ENCODE peak calls at places on chromosomes 5 and 9, in four cellular contexts. L is K562, E is GM12878, M is HepG2. O is an unnamed sample.

GRCh38 chr9:128280084-128280622 is 4.1 kb downstream of the SWI5 start:
- DNase-seq in M (no peak), E (no peak), L (no peak), O (no peak)

GRCh38 chr5:6862306-6862705 is 149.1 kb downstream of the TENT4A start:
- DNase-seq in M (no peak), L (no peak), E (no peak), O (no peak)

GRCh38 chr5:103498800-103499199 is 63.8 kb downstream of the NUDT12 start:
- DNase-seq in E (no peak), L (no peak), M (no peak), O (no peak)

GRCh38 chr9:34430843-34431437 is 27.4 kb downstream of the FAM219A start:
- DNase-seq in M (peak), E (no peak), L (peak), O (peak)

GRCh38 chr9:132078369-132079356 is 1.0 kb downstream of the MED27 start:
- DNase-seq in M (no peak), L (peak), E (no peak), O (peak)

GRCh38 chr5:138972836-138973235 is 97.7 kb upstream of the LRRTM2 start:
- DNase-seq in L (no peak), E (no peak), M (no peak), O (no peak)

GRCh38 chr9:113186241-113186755 is 34.8 kb downstream of the FKBP15 start:
- DNase-seq in E (no peak), L (no peak), M (no peak), O (no peak)

GRCh38 chr5:57692582-57693487 is 210.2 kb upstream of the ACTBL2 start:
- DNase-seq in E (no peak), L (peak), M (peak), O (no peak)

GRCh38 chr5:9148242-9148641 is 397.6 kb downstream of the SEMA5A start:
- DNase-seq in E (no peak), M (no peak), L (no peak), O (no peak)

GRCh38 chr9:132698989-132699388 is 28.7 kb downstream of the GTF3C4 start:
- DNase-seq in E (no peak), M (no peak), L (no peak), O (no peak)

GRCh38 chr9:131677445-131678180 is 62.3 kb downstream of the RAPGEF1 start:
- DNase-seq in E (peak), M (peak), L (no peak), O (peak)

GRCh38 chr9:116812231-116813028 is 125.3 kb downstream of the TRIM32 start:
- DNase-seq in M (no peak), E (no peak), L (no peak), O (no peak)

GRCh38 chr5:93164690-93165089 is 416.3 kb downstream of the NR2F1-AS1 start:
- DNase-seq in E (no peak), L (no peak), M (no peak), O (peak)

GRCh38 chr9:132409828-132410528 is at the start of gene CFAP77:
- DNase-seq in E (no peak), M (peak), L (peak), O (peak)

GRCh38 chr5:26482817-26483375 is 555.5 kb downstream of the CDH9 start:
- DNase-seq in E (no peak), M (peak), L (peak), O (peak)

GRCh38 chr5:172778223-172778814 is 7.3 kb upstream of the DUSP1 start:
- DNase-seq in L (peak), E (no peak), M (peak), O (no peak)

GRCh38 chr9:37922391-37923120 is 18.6 kb upstream of the SLC25A51 start:
- DNase-seq in E (no peak), M (no peak), L (no peak), O (peak)

GRCh38 chr5:150428106-150428876 is 15.6 kb upstream of the CD74 start:
- DNase-seq in L (peak), M (peak), E (no peak), O (no peak)

GRCh38 chr9:131735238-131736181 is 4.4 kb downstream of the RAPGEF1 start:
- DNase-seq in L (no peak), E (no peak), M (peak), O (no peak)

GRCh38 chr5:16603295-16603694 is 13.5 kb downstream of the RETREG1 start:
- DNase-seq in E (no peak), M (no peak), L (no peak), O (no peak)

GRCh38 chr9:36532353-36532752 is 40.3 kb upstream of the MELK start:
- DNase-seq in E (no peak), M (no peak), L (no peak), O (no peak)

GRCh38 chr9:3001311-3001710 is 157.4 kb upstream of the PUM3 start:
- DNase-seq in E (no peak), L (no peak), M (no peak), O (no peak)

GRCh38 chr9:78786794-78787193 is 489.9 kb downstream of the PSAT1 start:
- DNase-seq in E (no peak), L (no peak), M (no peak), O (no peak)

GRCh38 chr5:88786217-88786560 is 96.8 kb downstream of the MEF2C start:
- DNase-seq in M (no peak), L (no peak), E (no peak), O (no peak)
- TF ChIP-seq SIN3A in M (no peak), L (no peak), E (no peak), O (no peak)

DNA sequence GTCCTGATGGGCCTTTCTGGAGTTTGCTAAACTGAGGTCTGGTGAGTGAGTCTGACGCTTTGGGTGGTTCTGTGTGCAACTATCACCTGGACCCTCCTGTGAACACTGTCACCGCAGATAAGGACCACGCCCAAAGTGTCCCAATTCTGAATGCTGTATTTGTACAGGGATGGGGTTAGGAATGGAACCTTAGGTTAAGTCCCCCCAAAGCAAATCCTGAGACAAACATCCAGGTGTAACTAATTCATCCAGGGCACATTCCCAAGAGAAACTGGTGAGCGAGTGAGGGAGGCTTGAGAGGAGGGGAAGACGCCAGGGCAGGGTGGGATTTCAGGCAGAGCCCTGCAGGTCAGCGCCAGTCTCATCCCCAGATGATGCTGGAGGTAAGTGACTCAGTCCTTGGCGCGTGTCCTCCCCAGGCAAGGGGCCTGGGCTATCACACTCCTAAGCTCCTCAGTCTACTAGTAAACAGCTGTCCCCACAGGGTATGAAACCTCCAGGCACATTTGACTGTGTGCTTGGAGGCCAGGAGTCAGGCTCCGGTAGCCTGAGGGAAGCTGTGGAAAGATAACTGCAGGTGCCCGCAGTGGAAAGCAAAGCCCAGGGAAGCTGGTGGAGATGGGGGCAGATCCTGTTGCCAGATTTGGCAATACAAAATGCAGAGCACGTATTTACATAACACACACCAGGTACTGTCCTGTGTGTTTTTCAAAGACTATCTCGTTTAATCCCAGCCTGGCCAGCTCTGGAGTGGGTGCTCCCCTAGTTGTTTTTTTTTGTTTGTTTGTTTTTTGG is 66.7 kb downstream of the IL6ST start:
- DNase-seq in L (peak), M (peak), E (no peak), O (no peak)
- TF ChIP-seq EP300 in L (no peak), M (no peak), E (no peak), O (no peak)

GRCh38 chr9:136860529-136860928 is 5.6 kb downstream of the EDF1 start:
- DNase-seq in E (no peak), L (no peak), M (no peak), O (no peak)
- TF ChIP-seq SMC3 in E (no peak), L (no peak), M (no peak), O (no peak)

GRCh38 chr5:91070761-91071429 is 312.2 kb downstream of the ARRDC3 start:
- DNase-seq in M (no peak), E (no peak), L (no peak), O (no peak)

GRCh38 chr5:91069364-91069763 is 313.8 kb downstream of the ARRDC3 start:
- DNase-seq in M (no peak), E (no peak), L (no peak), O (no peak)

GRCh38 chr5:91076138-91076537 is 307.0 kb downstream of the ARRDC3 start:
- DNase-seq in L (no peak), M (no peak), E (no peak), O (no peak)

GRCh38 chr5:91074615-91075014 is 308.5 kb downstream of the ARRDC3 start:
- DNase-seq in M (peak), E (peak), L (no peak), O (no peak)

GRCh38 chr5:91072891-91073290 is 310.2 kb downstream of the ARRDC3 start:
- DNase-seq in M (no peak), L (no peak), E (no peak), O (no peak)
- TF ChIP-seq SIN3A in M (no peak), L (no peak), E (no peak), O (no peak)

DNA sequence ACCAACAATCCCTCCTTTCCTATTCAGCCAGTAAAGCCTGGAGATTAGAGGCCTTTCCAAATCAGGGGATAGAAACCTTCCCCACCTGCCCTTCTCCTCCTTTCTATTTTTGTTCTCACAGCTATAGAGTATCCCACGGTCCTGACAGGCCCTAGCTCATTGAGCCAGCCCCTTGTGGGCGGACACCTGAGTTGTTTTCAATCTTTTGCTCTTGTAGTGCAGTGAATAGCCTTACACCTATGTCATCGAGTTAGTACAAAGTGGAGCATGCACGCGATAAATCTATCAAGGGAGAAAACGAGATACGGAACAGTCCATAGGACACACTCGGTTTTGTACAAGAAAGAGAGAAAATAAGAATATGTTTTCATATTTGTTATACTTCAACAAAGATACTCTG is 77.2 kb downstream of the TSPAN17 start:
- DNase-seq in M (no peak), E (no peak), L (no peak), O (no peak)
- TF ChIP-seq EP300 in M (no peak), E (no peak), L (no peak), O (no peak)

O was measured in SK-N-SH.